ENCODE peak calls at places on chromosomes 5 and 9, in eight cellular contexts. One of them, this sample, is unnamed. For H3K4me1, the result is how much of the 10 kb centered on the place peaks cover.

GRCh38 chr9:132146575-132146974 is 15.3 kb upstream of the NTNG2 start:
- DNase-seq in tibial nerve: no peak
- DNase-seq in A549: no peak
- DNase-seq in sigmoid colon: no peak
- DNase-seq in HepG2: no peak
- DNase-seq in ovary: no peak
- DNase-seq in transverse colon: no peak
- DNase-seq in suprapubic skin: no peak
- DNase-seq in this sample: no peak

GRCh38 chr5:104576677-104577076 is 1014.1 kb upstream of the NUDT12 start:
- DNase-seq in suprapubic skin: no peak
- DNase-seq in A549: no peak
- DNase-seq in transverse colon: no peak
- DNase-seq in ovary: no peak
- DNase-seq in sigmoid colon: no peak
- DNase-seq in tibial nerve: no peak
- DNase-seq in HepG2: no peak
- DNase-seq in this sample: no peak

GRCh38 chr5:93193756-93194155 is 387.3 kb downstream of the NR2F1-AS1 start:
- DNase-seq in A549: no peak
- DNase-seq in sigmoid colon: no peak
- DNase-seq in ovary: peak
- DNase-seq in tibial nerve: no peak
- DNase-seq in HepG2: no peak
- DNase-seq in suprapubic skin: no peak
- DNase-seq in transverse colon: no peak
- DNase-seq in this sample: no peak

GRCh38 chr5:91020065-91020800 is 362.9 kb downstream of the ARRDC3 start:
- DNase-seq in suprapubic skin: no peak
- DNase-seq in A549: no peak
- DNase-seq in sigmoid colon: no peak
- DNase-seq in HepG2: no peak
- DNase-seq in ovary: no peak
- DNase-seq in tibial nerve: no peak
- DNase-seq in transverse colon: no peak
- DNase-seq in this sample: no peak

GRCh38 chr5:80136751-80137272 is 101.7 kb downstream of the THBS4 start:
- DNase-seq in ovary: no peak
- DNase-seq in HepG2: no peak
- DNase-seq in tibial nerve: no peak
- DNase-seq in suprapubic skin: no peak
- DNase-seq in transverse colon: no peak
- DNase-seq in A549: no peak
- DNase-seq in sigmoid colon: no peak
- DNase-seq in this sample: no peak

GRCh38 chr5:169197343-169197742 is 103.6 kb downstream of the SLIT3 start:
- DNase-seq in suprapubic skin: no peak
- DNase-seq in HepG2: no peak
- DNase-seq in transverse colon: peak
- DNase-seq in tibial nerve: no peak
- DNase-seq in ovary: no peak
- DNase-seq in A549: peak
- DNase-seq in sigmoid colon: no peak
- DNase-seq in this sample: peak

GRCh38 chr5:125798311-125798710 is 624.9 kb upstream of the GRAMD2B start:
- DNase-seq in suprapubic skin: no peak
- DNase-seq in ovary: no peak
- DNase-seq in tibial nerve: no peak
- DNase-seq in HepG2: no peak
- DNase-seq in sigmoid colon: no peak
- DNase-seq in transverse colon: no peak
- DNase-seq in A549: no peak
- DNase-seq in this sample: no peak

GRCh38 chr5:178230879-178231735 is 1.5 kb downstream of the PHYKPL start:
- DNase-seq in A549: no peak
- DNase-seq in suprapubic skin: no peak
- DNase-seq in tibial nerve: no peak
- DNase-seq in sigmoid colon: no peak
- DNase-seq in HepG2: no peak
- DNase-seq in transverse colon: peak
- DNase-seq in ovary: no peak
- DNase-seq in this sample: no peak

GRCh38 chr5:176994460-176995121 is 12.0 kb downstream of the UIMC1 start:
- DNase-seq in A549: no peak
- DNase-seq in HepG2: peak
- DNase-seq in ovary: peak
- DNase-seq in tibial nerve: no peak
- DNase-seq in transverse colon: peak
- DNase-seq in sigmoid colon: no peak
- DNase-seq in suprapubic skin: no peak
- DNase-seq in this sample: peak

GRCh38 chr9:105993051-105993854 is 298.9 kb downstream of the TMEM38B start:
- DNase-seq in tibial nerve: no peak
- DNase-seq in suprapubic skin: no peak
- DNase-seq in ovary: no peak
- DNase-seq in HepG2: no peak
- DNase-seq in A549: no peak
- DNase-seq in sigmoid colon: no peak
- DNase-seq in transverse colon: no peak
- DNase-seq in this sample: no peak

GRCh38 chr5:14153071-14153864 is 10.1 kb downstream of the TRIO start:
- DNase-seq in suprapubic skin: no peak
- DNase-seq in tibial nerve: no peak
- DNase-seq in ovary: no peak
- DNase-seq in transverse colon: no peak
- DNase-seq in A549: no peak
- DNase-seq in sigmoid colon: no peak
- DNase-seq in HepG2: no peak
- DNase-seq in this sample: no peak

GRCh38 chr9:92392690-92393089 is 11.7 kb downstream of the OGN start:
- DNase-seq in transverse colon: no peak
- DNase-seq in ovary: no peak
- DNase-seq in suprapubic skin: no peak
- DNase-seq in HepG2: no peak
- DNase-seq in sigmoid colon: no peak
- DNase-seq in A549: no peak
- DNase-seq in tibial nerve: no peak
- DNase-seq in this sample: no peak

GRCh38 chr9:88777498-88778312 is 213.6 kb upstream of the S1PR3 start:
- DNase-seq in A549: no peak
- DNase-seq in ovary: no peak
- DNase-seq in transverse colon: no peak
- DNase-seq in HepG2: no peak
- DNase-seq in sigmoid colon: no peak
- DNase-seq in tibial nerve: no peak
- DNase-seq in suprapubic skin: no peak
- DNase-seq in this sample: no peak

GRCh38 chr9:111599092-111599947 is at the start of gene PTGR1:
- DNase-seq in transverse colon: peak
- DNase-seq in sigmoid colon: peak
- DNase-seq in suprapubic skin: peak
- DNase-seq in A549: peak
- DNase-seq in tibial nerve: peak
- DNase-seq in HepG2: peak
- DNase-seq in ovary: peak
- DNase-seq in this sample: peak

GRCh38 chr5:40988761-40989510 is 79.6 kb downstream of the C7 start:
- DNase-seq in transverse colon: no peak
- DNase-seq in ovary: no peak
- DNase-seq in A549: no peak
- DNase-seq in HepG2: peak
- DNase-seq in suprapubic skin: no peak
- DNase-seq in tibial nerve: no peak
- DNase-seq in sigmoid colon: no peak
- DNase-seq in this sample: no peak

GRCh38 chr5:59061377-59061776 is 478.5 kb downstream of the RAB3C start:
- DNase-seq in suprapubic skin: no peak
- DNase-seq in ovary: no peak
- DNase-seq in tibial nerve: no peak
- DNase-seq in transverse colon: no peak
- DNase-seq in sigmoid colon: no peak
- DNase-seq in A549: peak
- DNase-seq in HepG2: peak
- DNase-seq in this sample: no peak

GRCh38 chr9:77021928-77022782 is 2.7 kb downstream of the FOXB2 start:
- DNase-seq in transverse colon: no peak
- DNase-seq in HepG2: no peak
- DNase-seq in sigmoid colon: no peak
- DNase-seq in suprapubic skin: no peak
- DNase-seq in ovary: no peak
- DNase-seq in A549: no peak
- DNase-seq in tibial nerve: no peak
- DNase-seq in this sample: no peak

GRCh38 chr5:148070621-148071020 is 6.8 kb downstream of the SPINK5 start:
- DNase-seq in suprapubic skin: no peak
- DNase-seq in ovary: no peak
- DNase-seq in transverse colon: no peak
- DNase-seq in tibial nerve: no peak
- DNase-seq in HepG2: no peak
- DNase-seq in sigmoid colon: no peak
- DNase-seq in A549: no peak
- DNase-seq in this sample: no peak

GRCh38 chr9:34986541-34987047 is 3.0 kb upstream of the DNAJB5 start:
- DNase-seq in tibial nerve: no peak
- DNase-seq in suprapubic skin: no peak
- DNase-seq in HepG2: no peak
- DNase-seq in A549: no peak
- DNase-seq in sigmoid colon: no peak
- DNase-seq in transverse colon: no peak
- DNase-seq in ovary: no peak
- DNase-seq in this sample: no peak

GRCh38 chr9:3455088-3455487 is 70.7 kb downstream of the RFX3 start:
- DNase-seq in transverse colon: no peak
- DNase-seq in ovary: no peak
- DNase-seq in A549: no peak
- DNase-seq in sigmoid colon: no peak
- DNase-seq in HepG2: no peak
- DNase-seq in tibial nerve: no peak
- DNase-seq in suprapubic skin: no peak
- DNase-seq in this sample: no peak

GRCh38 chr5:98416541-98416940 is 356.9 kb upstream of the RGMB start:
- DNase-seq in ovary: no peak
- DNase-seq in sigmoid colon: no peak
- DNase-seq in suprapubic skin: no peak
- DNase-seq in transverse colon: no peak
- DNase-seq in tibial nerve: no peak
- DNase-seq in A549: no peak
- DNase-seq in HepG2: no peak
- DNase-seq in this sample: no peak

GRCh38 chr9:3541206-3541605 is 15.4 kb upstream of the RFX3 start:
- DNase-seq in HepG2: no peak
- DNase-seq in tibial nerve: no peak
- DNase-seq in A549: no peak
- DNase-seq in suprapubic skin: no peak
- DNase-seq in sigmoid colon: no peak
- DNase-seq in ovary: no peak
- DNase-seq in transverse colon: no peak
- DNase-seq in this sample: no peak

GRCh38 chr9:73116030-73116429 is 35.6 kb upstream of the ANXA1 start:
- DNase-seq in transverse colon: no peak
- DNase-seq in sigmoid colon: no peak
- DNase-seq in suprapubic skin: no peak
- DNase-seq in ovary: no peak
- DNase-seq in A549: no peak
- DNase-seq in HepG2: no peak
- DNase-seq in tibial nerve: no peak
- DNase-seq in this sample: no peak
- TF ChIP-seq EP300 in transverse colon: no peak
- TF ChIP-seq EP300 in sigmoid colon: no peak
- TF ChIP-seq EP300 in suprapubic skin: no peak
- TF ChIP-seq EP300 in ovary: no peak
- TF ChIP-seq EP300 in A549: no peak
- TF ChIP-seq EP300 in HepG2: no peak
- TF ChIP-seq EP300 in tibial nerve: no peak
- TF ChIP-seq EP300 in this sample: no peak

GRCh38 chr5:3217114-3217513 is 378.5 kb upstream of the IRX1 start:
- DNase-seq in tibial nerve: no peak
- DNase-seq in HepG2: no peak
- DNase-seq in suprapubic skin: no peak
- DNase-seq in sigmoid colon: no peak
- DNase-seq in A549: no peak
- DNase-seq in transverse colon: no peak
- DNase-seq in ovary: no peak
- DNase-seq in this sample: peak
- H3K4me1 ChIP-seq in tibial nerve: under half
- H3K4me1 ChIP-seq in HepG2: under half
- H3K4me1 ChIP-seq in suprapubic skin: under half
- H3K4me1 ChIP-seq in sigmoid colon: under half
- H3K4me1 ChIP-seq in A549: under half
- H3K4me1 ChIP-seq in transverse colon: under half
- H3K4me1 ChIP-seq in ovary: under half
- H3K4me1 ChIP-seq in this sample: under half

DNA sequence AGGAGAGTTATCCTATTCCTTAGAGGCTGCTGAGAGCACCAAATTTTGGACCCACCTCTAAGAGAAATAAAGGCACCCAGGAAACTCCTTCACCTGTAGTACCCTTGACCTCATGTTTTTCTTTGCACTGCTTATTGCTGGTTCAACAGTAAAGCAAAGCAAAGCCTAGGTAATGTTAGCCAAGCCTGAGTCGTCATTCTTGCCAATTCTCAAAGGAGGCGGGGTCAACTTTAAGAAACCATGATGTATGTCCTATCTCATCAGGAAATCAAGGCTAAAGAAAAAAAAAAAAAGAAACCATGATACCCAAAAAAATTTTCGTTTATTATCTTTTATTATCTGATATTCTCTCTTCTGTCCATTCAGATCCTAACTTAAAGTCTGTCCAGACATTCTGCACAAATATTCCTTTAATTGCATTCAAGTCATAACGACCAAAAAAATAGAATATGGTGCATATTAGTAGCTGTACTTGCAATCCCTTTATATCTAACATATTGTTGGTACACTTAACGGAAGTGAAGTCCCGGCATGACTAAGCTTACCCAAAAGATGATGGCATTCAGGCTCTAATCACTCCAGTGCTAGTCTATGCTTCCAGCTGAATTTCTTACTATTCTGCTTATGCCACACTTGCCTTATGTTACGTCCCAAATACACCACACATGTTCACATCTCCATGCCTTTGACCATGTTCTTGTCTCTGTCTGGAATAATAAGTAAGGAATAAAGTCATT is 1.8 kb downstream of the AUH start:
- DNase-seq in tibial nerve: no peak
- DNase-seq in transverse colon: no peak
- DNase-seq in HepG2: no peak
- DNase-seq in A549: no peak
- DNase-seq in ovary: no peak
- DNase-seq in suprapubic skin: no peak
- DNase-seq in sigmoid colon: no peak
- DNase-seq in this sample: no peak
- H3K27ac ChIP-seq in tibial nerve: peak
- H3K27ac ChIP-seq in transverse colon: no peak
- H3K27ac ChIP-seq in HepG2: peak
- H3K27ac ChIP-seq in A549: no peak
- H3K27ac ChIP-seq in ovary: no peak
- H3K27ac ChIP-seq in suprapubic skin: no peak
- H3K27ac ChIP-seq in sigmoid colon: peak
- H3K27ac ChIP-seq in this sample: no peak

GRCh38 chr5:110768138-110768845 is 29.5 kb downstream of the SLC25A46 start:
- DNase-seq in transverse colon: no peak
- DNase-seq in suprapubic skin: no peak
- DNase-seq in tibial nerve: no peak
- DNase-seq in ovary: no peak
- DNase-seq in sigmoid colon: no peak
- DNase-seq in HepG2: no peak
- DNase-seq in A549: no peak
- DNase-seq in this sample: no peak
- TF ChIP-seq EP300 in transverse colon: no peak
- TF ChIP-seq EP300 in suprapubic skin: no peak
- TF ChIP-seq EP300 in tibial nerve: no peak
- TF ChIP-seq EP300 in ovary: no peak
- TF ChIP-seq EP300 in sigmoid colon: no peak
- TF ChIP-seq EP300 in HepG2: no peak
- TF ChIP-seq EP300 in A549: no peak
- TF ChIP-seq EP300 in this sample: no peak